ENCODE peak calls at places on chromosomes 16 and 17, in nine cellular contexts. U is neural progenitor cell; X is CD8-positive, alpha-beta T cell; N is aorta; I is spleen; K is neuronal stem cell; Y is fibroblast of lung; B is MM.1S; V is K562. Q is an unnamed sample. For H3K36me3, the result is how much of the 10 kb centered on the place peaks cover.

GRCh38 chr16:79598341-79599181 is 2.0 kb downstream of the MAF start:
- DNase-seq in B (peak), V (no peak), K (peak), I (peak), U (peak), Y (peak), N (peak), X (peak), Q (peak)

GRCh38 chr16:86680137-86680536 is 101.8 kb downstream of the FOXL1 start:
- DNase-seq in X (no peak), B (no peak), K (no peak), N (peak), U (no peak), Y (peak), V (no peak), I (no peak), Q (no peak)

GRCh38 chr17:15269087-15269486 is 4.0 kb upstream of the PMP22 start:
- DNase-seq in B (no peak), Y (no peak), N (no peak), I (no peak), U (no peak), X (no peak), V (no peak), K (no peak), Q (no peak)

GRCh38 chr17:78374631-78375274 is 3.7 kb upstream of the PGS1 start:
- DNase-seq in B (no peak), U (peak), N (peak), V (no peak), X (no peak), Y (peak), I (no peak), K (peak), Q (peak)

GRCh38 chr16:80375973-80376372 is 164.8 kb upstream of the DYNLRB2 start:
- DNase-seq in V (no peak), N (no peak), X (no peak), B (no peak), U (no peak), K (no peak), I (no peak), Y (no peak), Q (no peak)

GRCh38 chr16:61413026-61413425 is 623.2 kb downstream of the CDH8 start:
- DNase-seq in B (no peak), X (no peak), N (no peak), K (peak), I (no peak), V (no peak), U (peak), Y (no peak), Q (no peak)

GRCh38 chr17:3710951-3711383 is 12.7 kb upstream of the HASPIN start:
- DNase-seq in V (no peak), K (no peak), N (no peak), I (no peak), B (peak), Y (peak), X (peak), U (no peak), Q (no peak)

GRCh38 chr17:46194393-46195216 is 1.4 kb upstream of the KANSL1 start:
- DNase-seq in I (no peak), U (peak), B (peak), X (peak), V (peak), N (no peak), Y (peak), K (no peak), Q (peak)

GRCh38 chr16:31714899-31715504 is 158.6 kb upstream of the ZNF267 start:
- DNase-seq in Y (no peak), B (no peak), N (no peak), X (no peak), I (no peak), V (no peak), K (no peak), U (no peak), Q (no peak)

GRCh38 chr17:19238167-19238505 is 970 bp downstream of the EPN2 start:
- DNase-seq in I (peak), X (no peak), B (peak), Y (no peak), U (peak), N (peak), K (peak), V (no peak), Q (peak)

GRCh38 chr16:69772560-69773254 is 10.6 kb downstream of the WWP2 start:
- DNase-seq in B (no peak), N (no peak), U (peak), X (no peak), I (no peak), V (no peak), K (no peak), Y (no peak), Q (no peak)

GRCh38 chr17:40707720-40708119 is 4.2 kb upstream of the KRT24 start:
- DNase-seq in K (no peak), B (no peak), N (peak), U (no peak), I (no peak), X (no peak), V (no peak), Y (peak), Q (no peak)

GRCh38 chr17:74165811-74166365 is 37.6 kb upstream of the RPL38 start:
- DNase-seq in X (no peak), V (no peak), K (no peak), Y (no peak), N (no peak), I (no peak), B (no peak), U (no peak), Q (peak)

GRCh38 chr17:45092932-45093430 is 31.9 kb downstream of the NMT1 start:
- DNase-seq in Y (peak), X (no peak), N (peak), V (no peak), K (no peak), B (no peak), U (no peak), I (no peak), Q (peak)

GRCh38 chr16:50313596-50314483 is 47.5 kb downstream of the ADCY7 start:
- DNase-seq in V (no peak), B (no peak), I (peak), Y (no peak), K (no peak), X (peak), N (peak), U (no peak), Q (no peak)

GRCh38 chr17:1577186-1577585 is 14.6 kb upstream of the PITPNA start:
- DNase-seq in K (no peak), Y (peak), V (no peak), I (peak), B (no peak), N (peak), X (no peak), U (no peak), Q (peak)

GRCh38 chr16:56493815-56494214 is 26.0 kb downstream of the BBS2 start:
- DNase-seq in U (no peak), V (no peak), Y (no peak), N (no peak), K (no peak), B (no peak), X (no peak), I (no peak), Q (no peak)

GRCh38 chr17:61647044-61647443 is 56.0 kb upstream of the NACA2 start:
- DNase-seq in N (no peak), K (no peak), I (no peak), B (no peak), Y (peak), X (no peak), U (no peak), V (no peak), Q (no peak)

GRCh38 chr16:3536271-3536671 is 35.5 kb downstream of the CLUAP1 start:
- DNase-seq in Y (peak), N (no peak), X (no peak), U (no peak), I (no peak), V (no peak), K (no peak), B (no peak), Q (no peak)

GRCh38 chr16:3538222-3538621 is 37.4 kb downstream of the CLUAP1 start:
- DNase-seq in N (no peak), B (no peak), V (no peak), I (no peak), X (no peak), K (no peak), U (no peak), Y (no peak), Q (no peak)

GRCh38 chr16:3534126-3534525 is 33.3 kb downstream of the CLUAP1 start:
- DNase-seq in V (no peak), Y (no peak), U (no peak), X (no peak), N (no peak), I (no peak), K (no peak), B (no peak), Q (no peak)

GRCh38 chr16:3532741-3533140 is 31.9 kb downstream of the CLUAP1 start:
- DNase-seq in N (no peak), B (no peak), V (no peak), K (no peak), Y (no peak), U (no peak), I (no peak), X (no peak), Q (no peak)

DNA sequence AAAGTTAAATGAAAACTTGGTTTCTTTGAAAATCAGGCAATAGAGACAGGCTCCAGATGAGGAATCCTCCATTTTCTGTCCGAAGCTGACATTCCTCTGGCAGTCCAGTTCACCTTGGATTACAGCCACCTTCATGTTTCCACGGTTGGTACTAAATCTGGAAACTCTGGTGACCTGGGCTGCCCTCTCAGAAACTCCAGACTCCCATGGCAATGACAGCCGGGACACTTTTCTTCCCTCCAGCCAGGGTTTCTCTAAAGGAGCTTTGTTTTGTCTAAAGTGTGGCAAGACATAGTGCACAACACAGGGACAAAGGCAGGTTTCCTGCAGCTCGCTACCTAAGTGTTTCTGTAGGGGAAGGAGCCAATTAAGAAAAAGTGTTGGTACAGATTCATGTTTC is 36.0 kb downstream of the CLUAP1 start:
- DNase-seq in N (no peak), I (no peak), K (no peak), X (no peak), U (no peak), V (no peak), B (no peak), Y (no peak), Q (no peak)
- H3K36me3 ChIP-seq in N (under half), I (half or more), K (under half), X (under half), U (under half), V (under half), B (under half), Y (under half), Q (under half)

DNA sequence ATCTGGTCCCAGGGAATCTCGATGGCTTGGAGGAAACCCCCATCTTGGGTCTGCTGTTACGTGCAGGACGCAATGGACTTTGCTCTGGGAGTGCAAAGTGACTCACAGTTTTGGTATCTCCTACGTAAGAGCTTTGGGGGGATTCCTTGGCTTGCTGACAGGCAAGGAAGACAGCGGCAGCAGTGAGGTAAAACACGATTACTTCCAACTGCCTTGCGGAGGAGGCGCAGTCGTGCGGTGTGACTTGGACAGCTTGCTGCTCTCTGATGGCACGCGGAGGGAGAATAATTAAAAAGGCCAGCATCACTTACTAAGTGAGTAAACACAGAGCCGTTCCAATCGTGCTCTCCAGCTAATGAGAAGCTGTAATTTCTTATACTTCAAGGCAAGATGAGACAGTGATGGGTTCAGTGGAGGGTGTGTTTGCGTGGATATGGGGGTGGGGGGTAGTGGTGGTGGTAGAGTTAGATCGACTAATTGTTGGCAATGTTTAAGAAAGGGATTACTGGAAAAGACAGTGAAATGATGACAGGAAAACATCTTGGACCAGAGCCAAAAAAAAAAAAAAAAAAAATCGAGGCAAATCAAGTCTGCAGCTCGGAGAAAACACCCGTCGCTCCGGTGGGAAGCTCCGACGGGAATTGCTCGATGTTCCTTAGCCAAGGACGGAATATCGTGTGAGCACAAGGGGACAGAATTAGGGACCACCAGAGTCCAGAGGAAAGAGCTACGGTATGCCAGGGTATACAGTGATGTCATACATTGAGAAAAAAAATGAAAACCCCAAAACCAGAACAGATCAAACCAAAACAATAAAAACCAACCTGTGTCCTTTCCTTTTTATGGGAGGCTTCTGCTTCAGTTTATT is 184.9 kb upstream of the ZFHX3 start:
- DNase-seq in B (no peak), K (no peak), U (no peak), V (peak), I (no peak), N (no peak), Y (peak), X (no peak), Q (peak)
- H3K4me3 ChIP-seq in B (no peak), K (no peak), U (no peak), V (no peak), I (peak), N (no peak), Y (peak), X (no peak), Q (no peak)

GRCh38 chr17:80232438-80232837 is 12.2 kb downstream of the SLC26A11 start:
- DNase-seq in B (no peak), Y (no peak), X (no peak), U (no peak), V (no peak), N (no peak), K (no peak), I (no peak), Q (no peak)
- H3K36me3 ChIP-seq in B (under half), Y (under half), X (under half), U (under half), V (under half), N (under half), K (under half), I (half or more), Q (under half)

DNA sequence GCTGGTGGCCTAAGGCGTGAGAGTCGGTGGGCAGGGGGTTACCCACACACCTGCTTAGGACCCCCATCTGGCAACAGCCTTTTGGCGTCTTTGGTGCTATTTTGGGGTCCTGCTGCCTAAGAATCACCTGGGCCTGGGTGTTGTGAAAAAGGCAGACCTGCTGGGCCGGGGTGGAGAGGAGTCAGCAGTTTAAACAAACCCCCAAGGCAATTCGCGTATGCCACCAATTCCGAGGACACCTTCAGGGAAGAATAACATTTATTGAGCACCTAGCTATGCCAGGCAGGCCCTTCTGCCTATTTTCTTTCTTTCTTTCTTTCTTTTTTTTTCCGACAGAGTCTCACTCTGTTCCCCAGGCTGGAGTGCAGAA is 53.9 kb upstream of the TOB1 start:
- DNase-seq in I (no peak), U (no peak), V (no peak), B (no peak), K (no peak), N (no peak), X (no peak), Y (no peak), Q (no peak)
- H3K4me3 ChIP-seq in I (no peak), U (no peak), V (no peak), B (no peak), K (no peak), N (no peak), X (no peak), Y (no peak), Q (no peak)

GRCh38 chr17:29279397-29280070 is 14.4 kb downstream of the NUFIP2 start:
- DNase-seq in N (no peak), U (no peak), B (no peak), V (no peak), I (no peak), X (no peak), K (no peak), Y (no peak), Q (no peak)

GRCh38 chr17:29278692-29279091 is 15.3 kb downstream of the NUFIP2 start:
- DNase-seq in V (no peak), U (no peak), B (no peak), X (no peak), K (no peak), Y (no peak), I (no peak), N (no peak), Q (no peak)

DNA sequence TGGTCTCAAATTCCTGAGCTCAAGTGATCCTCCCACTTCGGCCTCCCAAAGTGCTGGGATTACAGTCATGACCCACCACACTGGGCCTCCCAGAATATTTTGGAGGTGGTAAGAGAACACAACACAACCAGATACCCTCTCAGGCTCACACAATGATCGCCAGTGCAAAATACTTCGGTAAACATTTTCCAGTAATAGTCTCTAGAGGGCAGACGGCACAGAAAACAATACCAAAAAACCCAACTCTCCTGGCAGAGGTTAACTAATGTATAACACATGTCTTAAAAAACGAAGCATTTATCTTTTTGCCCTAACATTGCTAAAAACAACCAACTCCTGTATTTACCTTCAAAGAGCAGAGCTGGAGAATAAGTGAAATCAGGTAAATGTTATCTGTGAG is 10.5 kb downstream of the NUFIP2 start:
- DNase-seq in K (no peak), Y (no peak), U (no peak), N (no peak), X (no peak), V (no peak), I (no peak), B (no peak), Q (no peak)
- H3K36me3 ChIP-seq in K (under half), Y (under half), U (under half), N (under half), X (under half), V (half or more), I (half or more), B (under half), Q (half or more)

GRCh38 chr17:77284023-77284617 is 143.4 kb downstream of the SEC14L1 start:
- DNase-seq in I (no peak), V (no peak), U (no peak), Y (no peak), B (no peak), K (no peak), N (no peak), X (no peak), Q (no peak)

GRCh38 chr17:77282524-77283515 is 142.1 kb downstream of the SEC14L1 start:
- DNase-seq in U (peak), B (no peak), I (no peak), X (no peak), Y (peak), V (peak), N (no peak), K (no peak), Q (no peak)

GRCh38 chr17:77281024-77281903 is 140.5 kb downstream of the SEC14L1 start:
- DNase-seq in U (peak), B (peak), Y (peak), K (peak), I (peak), N (no peak), X (peak), V (peak), Q (no peak)

GRCh38 chr17:77280304-77280910 is 139.6 kb downstream of the SEC14L1 start:
- DNase-seq in X (no peak), K (no peak), Y (peak), V (no peak), I (no peak), U (no peak), N (no peak), B (peak), Q (peak)

GRCh38 chr17:77281904-77282367 is 141.2 kb downstream of the SEC14L1 start:
- DNase-seq in I (no peak), X (no peak), U (peak), N (no peak), K (no peak), V (no peak), B (peak), Y (peak), Q (no peak)
- H3K4me3 ChIP-seq in I (peak), X (peak), U (peak), N (no peak), K (peak), V (peak), B (peak), Y (peak), Q (no peak)

GRCh38 chr17:5000237-5000639 is 2.5 kb downstream of the KIF1C start:
- DNase-seq in Y (no peak), I (no peak), B (no peak), V (no peak), N (peak), X (no peak), K (no peak), U (no peak), Q (no peak)

GRCh38 chr17:4999429-5000093 is 1.8 kb downstream of the KIF1C start:
- DNase-seq in N (no peak), X (no peak), K (no peak), I (no peak), U (no peak), B (no peak), Y (no peak), V (no peak), Q (no peak)

GRCh38 chr17:4998666-4999428 is 1.1 kb downstream of the KIF1C start:
- DNase-seq in N (no peak), X (no peak), V (no peak), I (no peak), U (peak), B (no peak), Y (no peak), K (no peak), Q (no peak)

GRCh38 chr17:5002121-5002788 is 4.5 kb downstream of the KIF1C start:
- DNase-seq in V (no peak), Y (no peak), X (no peak), K (no peak), N (no peak), B (no peak), U (no peak), I (no peak), Q (no peak)

GRCh38 chr17:5003214-5003867 is 5.6 kb downstream of the KIF1C start:
- DNase-seq in B (no peak), X (no peak), I (no peak), N (no peak), Y (no peak), V (no peak), U (no peak), K (no peak), Q (no peak)
- H3K36me3 ChIP-seq in B (under half), X (under half), I (half or more), N (under half), Y (under half), V (half or more), U (under half), K (half or more), Q (under half)

DNA sequence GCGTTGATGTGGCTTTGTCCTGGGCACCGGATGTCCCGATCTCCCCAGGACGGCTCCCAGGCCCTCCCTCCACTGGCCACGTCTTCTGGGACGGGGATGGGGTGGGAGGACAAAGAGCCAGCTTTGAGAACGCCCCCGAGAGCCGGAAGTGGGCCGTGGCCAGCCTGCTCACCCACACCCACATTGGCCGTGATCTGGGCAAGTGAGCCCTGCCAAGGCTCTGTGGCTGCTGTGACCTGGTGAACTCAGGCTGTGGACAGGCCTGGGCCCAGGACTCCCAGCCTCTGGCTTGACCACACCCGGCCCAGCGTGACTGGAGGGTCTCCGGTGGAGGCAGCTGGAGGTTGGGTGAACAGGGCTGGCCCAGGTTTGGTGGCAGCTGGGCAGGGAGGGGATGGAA is 3.3 kb downstream of the CDH15 start:
- DNase-seq in I (no peak), U (no peak), B (no peak), X (no peak), K (no peak), Y (peak), V (no peak), N (no peak), Q (no peak)
- H3K4me3 ChIP-seq in I (no peak), U (no peak), B (no peak), X (no peak), K (no peak), Y (no peak), V (no peak), N (no peak), Q (no peak)

Q was measured in SJCRH30.